ENCODE peak calls at places on chromosome 10, in four cellular contexts. Q, X, Y and U are unnamed samples.
A peak's percentile ranks its signal among the peaks of the same experiment; 100 is the strongest.

GRCh38 chr10:93062499-93063216 is 2.1 kb downstream of the CYP26C1 start:
- DNase-seq in Q (no peak), X (peak; percentile 30), Y (no peak), U (peak; percentile 78)

GRCh38 chr10:62633976-62634375 is 170.5 kb upstream of the ADO start:
- DNase-seq in Y (no peak), X (no peak), Q (no peak), U (no peak)

GRCh38 chr10:17059197-17059688 is 70.4 kb downstream of the CUBN start:
- DNase-seq in Q (no peak), Y (peak; percentile 66), X (peak; percentile 92), U (no peak)

GRCh38 chr10:86229378-86229777 is 137.2 kb downstream of the GRID1 start:
- DNase-seq in Q (no peak), X (no peak), Y (no peak), U (no peak)

GRCh38 chr10:113456741-113457140 is 96.1 kb upstream of the HABP2 start:
- DNase-seq in X (no peak), Y (no peak), Q (no peak), U (no peak)

GRCh38 chr10:71239946-71240795 is 27.8 kb downstream of the UNC5B start:
- DNase-seq in X (no peak), Q (no peak), Y (no peak), U (no peak)

GRCh38 chr10:28586176-28586575 is 53.3 kb downstream of the WAC start:
- DNase-seq in X (no peak), Y (no peak), Q (no peak), U (no peak)

GRCh38 chr10:120221873-120222485 is 235.0 kb upstream of the PLPP4 start:
- DNase-seq in Q (peak; percentile 54), Y (peak; percentile 79), X (no peak), U (peak; percentile 87)

GRCh38 chr10:125629758-125630376 is 53.1 kb downstream of the TEX36 start:
- DNase-seq in Q (peak; percentile 66), Y (peak; percentile 68), X (peak; percentile 61), U (peak; percentile 61)

GRCh38 chr10:33237736-33238624 is 96.5 kb downstream of the NRP1 start:
- DNase-seq in Q (peak; percentile 76), Y (peak; percentile 100), X (peak; percentile 81), U (peak; percentile 95)

GRCh38 chr10:25047088-25047487 is 30.7 kb downstream of the THNSL1 start:
- DNase-seq in Q (no peak), X (no peak), Y (no peak), U (no peak)

GRCh38 chr10:76089626-76090185 is 658.3 kb downstream of the LRMDA start:
- DNase-seq in Y (no peak), X (no peak), Q (no peak), U (no peak)

GRCh38 chr10:65123120-65123519 is 1601.9 kb downstream of the REEP3 start:
- DNase-seq in Q (no peak), Y (peak; percentile 86), X (no peak), U (no peak)

GRCh38 chr10:103605359-103606156 is 112.1 kb downstream of the NEURL1 start:
- DNase-seq in Q (peak; percentile 28), X (peak; percentile 63), Y (peak; percentile 48), U (peak; percentile 65)

GRCh38 chr10:97759157-97759980 is 12.4 kb downstream of the SFRP5 start:
- DNase-seq in Y (peak; percentile 59), X (peak; percentile 56), Q (peak; percentile 48), U (peak; percentile 73)

GRCh38 chr10:97761331-97761865 is 10.4 kb downstream of the SFRP5 start:
- DNase-seq in Y (no peak), Q (no peak), X (no peak), U (no peak)

GRCh38 chr10:97762056-97762455 is 9.7 kb downstream of the SFRP5 start:
- DNase-seq in Y (no peak), Q (no peak), X (no peak), U (no peak)

GRCh38 chr10:97760461-97761257 is 11.1 kb downstream of the SFRP5 start:
- DNase-seq in Q (no peak), X (no peak), Y (no peak), U (no peak)

DNA sequence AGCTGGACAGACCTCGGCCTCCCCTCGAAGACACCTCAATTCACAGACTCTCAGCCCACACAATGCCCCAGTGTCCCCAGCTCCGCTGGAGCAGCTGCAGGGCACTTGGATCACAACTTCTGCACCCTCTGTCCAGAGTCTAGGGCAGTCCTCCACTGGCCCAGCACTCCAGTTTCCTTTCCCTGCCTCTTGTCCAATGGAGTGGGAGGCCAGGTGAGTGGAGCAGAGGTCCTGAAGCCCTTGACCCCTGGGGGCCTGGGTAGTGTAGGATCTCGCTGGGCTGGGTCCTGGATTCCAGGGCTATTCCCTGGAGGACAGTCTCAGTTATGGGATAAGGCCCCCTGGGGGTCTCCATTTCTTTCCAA is 11.8 kb downstream of the SFRP5 start:
- DNase-seq in X (no peak), Q (no peak), Y (no peak), U (no peak)
- H3K9ac ChIP-seq in X (no peak overlapping the region), Q (no peak overlapping the region), Y (no peak overlapping the region), U (no peak overlapping the region)

GRCh38 chr10:128186959-128187787 is 61.0 kb upstream of the MKI67 start:
- DNase-seq in X (no peak), Q (no peak), Y (no peak), U (no peak)
- H3K9ac ChIP-seq in X (no peak overlapping the region), Q (no peak overlapping the region), Y (no peak overlapping the region), U (no peak overlapping the region)

DNA sequence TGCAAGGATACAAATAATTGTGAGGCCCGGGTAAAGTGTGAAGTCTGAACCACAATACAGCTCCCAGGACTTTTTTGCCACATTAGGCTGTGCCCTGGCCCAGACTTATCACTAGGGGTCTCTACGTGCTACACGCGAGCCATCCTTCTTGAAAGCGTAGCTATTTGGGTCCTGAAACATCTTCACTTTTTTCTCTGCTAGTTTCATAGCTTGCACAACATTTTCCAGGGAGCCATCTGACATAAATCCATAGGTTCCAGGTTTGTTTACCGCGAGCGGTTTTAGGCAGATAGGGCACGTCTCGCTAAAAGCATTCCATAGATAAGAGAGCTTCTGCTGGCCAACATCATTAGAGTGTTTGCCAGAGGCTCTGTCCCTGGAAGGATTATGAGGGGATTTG is 226.5 kb downstream of the RPS24 start:
- DNase-seq in Y (no peak), Q (no peak), X (peak; percentile 30), U (no peak)
- H3K9ac ChIP-seq in Y (no peak overlapping the region), Q (no peak overlapping the region), X (no peak overlapping the region), U (no peak overlapping the region)

GRCh38 chr10:14438576-14438975 is 107.9 kb upstream of the FRMD4A start:
- DNase-seq in Q (no peak), Y (no peak), X (no peak), U (no peak)
- H3K9ac ChIP-seq in Q (no peak overlapping the region), Y (no peak overlapping the region), X (no peak overlapping the region), U (no peak overlapping the region)

GRCh38 chr10:79904671-79905321 is 44.1 kb downstream of the SFTPD start:
- DNase-seq in Q (peak; percentile 27), X (peak; percentile 64), Y (peak; percentile 91), U (peak; percentile 10)
- H3K9ac ChIP-seq in Q (peak overlapping the region; percentile 58), X (peak overlapping the region; percentile 60), Y (peak overlapping the region; percentile 65), U (peak overlapping the region; percentile 84)

DNA sequence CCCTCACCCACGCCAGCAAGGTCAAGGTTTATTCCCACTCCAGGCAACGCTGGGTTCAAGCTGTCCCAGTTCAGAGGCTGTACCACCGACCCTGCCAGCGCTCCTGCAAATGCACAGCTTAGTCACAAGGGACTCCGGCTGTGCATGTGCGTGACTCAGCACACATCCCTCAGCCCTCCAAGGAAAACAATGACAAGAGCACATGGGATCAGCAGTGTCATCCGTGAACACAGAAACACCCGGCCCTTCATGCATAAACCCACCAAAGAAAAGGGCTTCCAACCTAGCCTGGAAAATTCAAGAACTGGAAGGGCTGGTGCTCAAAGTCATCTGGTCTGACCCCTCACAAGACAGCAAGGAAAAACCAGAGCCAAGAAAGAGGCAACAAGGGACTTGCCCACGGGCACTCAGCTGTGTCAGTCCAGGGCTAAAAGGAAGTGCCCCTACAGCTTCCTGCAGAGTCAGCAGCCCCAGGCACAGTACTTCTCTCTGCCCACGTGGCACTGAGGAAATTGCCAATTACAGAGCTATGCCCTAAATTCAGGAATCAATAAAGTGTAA is 106.1 kb downstream of the KCNMA1 start:
- DNase-seq in Q (peak; percentile 60), X (peak; percentile 86), Y (peak; percentile 99), U (peak; percentile 46)
- H3K9ac ChIP-seq in Q (peak overlapping the region; percentile 51), X (no peak overlapping the region), Y (peak overlapping the region; percentile 51), U (no peak overlapping the region)